ENCODE peak calls at places on chromosomes 4 and X, in seven cellular contexts. F is effector memory CD8-positive, alpha-beta T cell; Z is lower lobe of right lung; G is cardiac fibroblast; Q is CD8-positive, alpha-beta memory T cell; B is fibroblast of the aortic adventitia; O is lower leg skin. X is an unnamed sample.

GRCh38 chr4:87423313-87424031 is 1.1 kb downstream of the NUDT9 start:
- DNase-seq in O (no peak), F (no peak), Z (no peak), Q (no peak), G (no peak), B (peak), X (no peak)

GRCh38 chr4:32003548-32003947 is 1283.4 kb downstream of the PCDH7 start:
- DNase-seq in O (no peak), G (no peak), B (no peak), Z (no peak), F (no peak), Q (no peak), X (no peak)

GRCh38 chrX:43971966-43972961 is 926 bp downstream of the NDP start:
- DNase-seq in B (peak), O (no peak), Q (no peak), G (peak), Z (no peak), F (no peak), X (no peak)

GRCh38 chrX:96791559-96791958 is 92.1 kb upstream of the RPA4 start:
- DNase-seq in B (peak), Q (no peak), Z (no peak), G (peak), F (no peak), O (no peak), X (no peak)

GRCh38 chrX:22629105-22629725 is 356.5 kb downstream of the CBLL2 start:
- DNase-seq in B (peak), Z (no peak), Q (no peak), O (no peak), G (peak), F (no peak), X (no peak)

GRCh38 chrX:19566359-19567141 is 51.2 kb upstream of the MAP3K15 start:
- DNase-seq in B (peak), Q (peak), F (no peak), Z (no peak), G (peak), O (no peak), X (no peak)

GRCh38 chrX:77899081-77899828 is at the start of gene COX7B:
- DNase-seq in Q (peak), O (peak), B (peak), G (peak), F (peak), Z (peak), X (no peak)

GRCh38 chr4:10456270-10457254 is 664 bp downstream of the ZNF518B start:
- DNase-seq in Q (peak), O (no peak), Z (peak), G (peak), F (peak), B (peak), X (peak)

GRCh38 chrX:102976290-102976689 is 39.2 kb downstream of the RAB40AL start:
- DNase-seq in Z (no peak), Q (no peak), B (peak), G (no peak), O (no peak), F (no peak), X (no peak)

GRCh38 chr4:123405212-123405856 is 8.7 kb downstream of the SPRY1 start:
- DNase-seq in F (no peak), G (peak), Z (no peak), B (no peak), O (no peak), Q (no peak), X (no peak)

GRCh38 chr4:74983229-74983628 is 50.3 kb downstream of the PARM1 start:
- DNase-seq in Q (no peak), Z (no peak), F (no peak), G (no peak), B (no peak), O (no peak), X (no peak)

GRCh38 chrX:54509401-54509800 is 13.4 kb upstream of the FGD1 start:
- DNase-seq in Q (no peak), B (peak), G (peak), Z (no peak), O (no peak), F (no peak), X (no peak)

GRCh38 chr4:61896717-61897116 is 696.6 kb downstream of the ADGRL3 start:
- DNase-seq in G (no peak), Q (no peak), O (no peak), F (no peak), B (no peak), Z (no peak), X (no peak)